ENCODE peak calls at places on chromosome 20, in four cellular contexts. N is A549, P is K562, D is WTC11. S is an unnamed sample.

GRCh38 chr20:4109587-4109986 is 94.2 kb upstream of the RNF24 start:
- DNase-seq in D (no peak), P (no peak), N (peak), S (no peak)

GRCh38 chr20:38298768-38299288 is 5.1 kb upstream of the BPI start:
- DNase-seq in D (no peak), P (no peak), N (no peak), S (peak)

GRCh38 chr20:57025261-57025660 is 241.2 kb downstream of the BMP7 start:
- DNase-seq in P (no peak), D (no peak), N (no peak), S (no peak)

GRCh38 chr20:38723069-38723981 is 961 bp upstream of the SLC32A1 start:
- DNase-seq in N (no peak), D (peak), P (no peak), S (no peak)

GRCh38 chr20:20692587-20692986 is 19.9 kb downstream of the RALGAPA2 start:
- DNase-seq in N (no peak), P (no peak), D (no peak), S (no peak)

GRCh38 chr20:44268802-44269201 is 21.7 kb downstream of the GDAP1L1 start:
- DNase-seq in D (no peak), P (no peak), N (no peak), S (no peak)

GRCh38 chr20:47319517-47320252 is 36.8 kb downstream of the ZMYND8 start:
- DNase-seq in N (no peak), P (no peak), D (peak), S (peak)

GRCh38 chr20:1669304-1669703 is 11.7 kb upstream of the SIRPG start:
- DNase-seq in P (no peak), N (peak), D (no peak), S (no peak)

GRCh38 chr20:45963059-45964011 is 8.7 kb downstream of the ZNF335 start:
- DNase-seq in P (no peak), D (no peak), N (peak), S (peak)

GRCh38 chr20:12237772-12238171 is 320.1 kb downstream of the BTBD3 start:
- DNase-seq in D (no peak), N (no peak), P (no peak), S (no peak)

GRCh38 chr20:57388953-57389694 is 2.1 kb upstream of the RBM38 start:
- DNase-seq in P (peak), D (peak), N (no peak), S (peak)

GRCh38 chr20:60808003-60808402 is 444.1 kb upstream of the CDH4 start:
- DNase-seq in P (no peak), D (no peak), N (no peak), S (no peak)

GRCh38 chr20:33812673-33813462 is 1.7 kb downstream of the CHMP4B start:
- DNase-seq in P (peak), D (no peak), N (no peak), S (no peak)

GRCh38 chr20:57033994-57034393 is 232.4 kb downstream of the BMP7 start:
- DNase-seq in N (no peak), P (no peak), D (no peak), S (no peak)

GRCh38 chr20:19976595-19977372 is 40.4 kb upstream of the NAA20 start:
- DNase-seq in N (peak), P (no peak), D (no peak), S (peak)

GRCh38 chr20:44599715-44600114 is 17.3 kb downstream of the PKIG start:
- DNase-seq in N (no peak), D (no peak), P (no peak), S (no peak)

GRCh38 chr20:1041845-1042390 is 39.8 kb upstream of the RSPO4 start:
- DNase-seq in D (no peak), P (no peak), N (no peak), S (no peak)

GRCh38 chr20:58038123-58038654 is 190.3 kb downstream of the ANKRD60 start:
- DNase-seq in D (no peak), P (no peak), N (no peak), S (no peak)

GRCh38 chr20:57008217-57008616 is 258.2 kb downstream of the BMP7 start:
- DNase-seq in P (no peak), D (no peak), N (peak), S (no peak)

GRCh38 chr20:675453-676314 is at the start of gene SCRT2:
- DNase-seq in D (peak), N (peak), P (peak), S (peak)

GRCh38 chr20:21096321-21097043 is 9.7 kb downstream of the LINC00237 start:
- DNase-seq in N (peak), D (peak), P (peak), S (peak)

GRCh38 chr20:3785240-3786125 is 1.1 kb downstream of the CENPB start:
- DNase-seq in N (no peak), D (peak), P (peak), S (no peak)

GRCh38 chr20:13333793-13334192 is 112.7 kb downstream of the ISM1 start:
- DNase-seq in D (no peak), N (peak), P (no peak), S (peak)

GRCh38 chr20:43068482-43068881 is 121.2 kb downstream of the PTPRT start:
- DNase-seq in D (no peak), N (no peak), P (no peak), S (no peak)

GRCh38 chr20:53748821-53749402 is 155.3 kb upstream of the ZNF217 start:
- DNase-seq in D (no peak), P (no peak), N (peak), S (peak)

GRCh38 chr20:53751394-53752368 is 158.0 kb upstream of the ZNF217 start:
- DNase-seq in D (no peak), N (peak), P (no peak), S (no peak)

GRCh38 chr20:53750827-53751393 is 157.3 kb upstream of the ZNF217 start:
- DNase-seq in P (peak), D (no peak), N (no peak), S (peak)

GRCh38 chr20:53749499-53749898 is 155.9 kb upstream of the ZNF217 start:
- DNase-seq in N (no peak), P (no peak), D (no peak), S (no peak)

GRCh38 chr20:53748176-53748575 is 154.5 kb upstream of the ZNF217 start:
- DNase-seq in N (no peak), P (no peak), D (no peak), S (no peak)
- TF ChIP-seq USF2 in N (no peak), P (no peak), D (no peak), S (no peak)

DNA sequence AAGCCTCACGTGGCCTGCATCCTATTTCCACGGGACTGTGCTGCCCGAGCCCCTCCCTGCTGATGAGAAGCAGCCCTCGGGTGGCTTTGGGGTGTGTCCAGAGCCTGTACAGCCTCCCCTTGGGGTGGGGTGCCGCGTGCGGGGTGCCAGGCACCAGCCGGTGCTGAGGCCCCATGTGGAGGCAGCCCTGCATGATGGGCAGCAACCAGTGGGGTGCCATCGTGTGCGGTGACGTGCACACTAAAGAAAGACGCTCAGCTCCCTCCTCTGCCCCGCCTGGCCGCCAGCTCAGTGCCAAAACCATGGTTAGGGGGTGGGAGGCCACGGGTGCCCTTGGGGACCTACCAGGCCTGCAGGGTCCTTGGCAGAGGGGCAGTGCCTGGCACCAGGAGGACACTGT is 26.2 kb downstream of the NTSR1 start:
- DNase-seq in P (no peak), D (no peak), N (no peak), S (no peak)
- TF ChIP-seq USF2 in P (no peak), D (no peak), N (no peak), S (no peak)

DNA sequence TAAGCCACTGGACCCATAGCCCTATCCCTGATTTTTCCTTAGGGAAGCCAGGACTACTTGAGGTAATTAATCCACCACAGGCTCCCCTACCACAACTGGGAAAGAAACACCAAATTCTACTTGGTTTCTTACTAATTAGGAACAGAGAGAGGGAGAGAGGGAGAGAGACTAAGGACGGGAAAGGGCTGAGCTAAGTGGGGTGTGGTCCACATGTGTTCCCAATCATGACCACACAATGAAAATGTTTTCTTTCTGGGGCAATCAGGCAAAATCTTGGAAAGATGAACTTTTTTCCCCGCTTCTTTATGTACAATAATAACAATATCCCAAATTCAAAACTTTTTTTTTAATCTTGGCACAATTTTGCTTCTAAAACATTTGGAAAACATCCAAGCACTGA is 734.5 kb downstream of the MAFB start:
- DNase-seq in D (no peak), P (no peak), N (no peak), S (no peak)
- TF ChIP-seq USF2 in D (no peak), P (no peak), N (no peak), S (no peak)

GRCh38 chr20:32338665-32339064 is 19.5 kb upstream of the ASXL1 start:
- DNase-seq in P (no peak), N (no peak), D (no peak), S (no peak)

GRCh38 chr20:32336918-32337347 is 21.2 kb upstream of the ASXL1 start:
- DNase-seq in D (no peak), P (peak), N (peak), S (peak)

GRCh38 chr20:32343438-32343837 is 14.7 kb upstream of the ASXL1 start:
- DNase-seq in P (no peak), D (no peak), N (no peak), S (peak)

GRCh38 chr20:32337937-32338661 is 20.0 kb upstream of the ASXL1 start:
- DNase-seq in P (no peak), D (no peak), N (no peak), S (no peak)

GRCh38 chr20:32339116-32339515 is 19.0 kb upstream of the ASXL1 start:
- DNase-seq in P (no peak), N (no peak), D (no peak), S (no peak)
- TF ChIP-seq USF2 in P (no peak), N (no peak), D (no peak), S (no peak)

DNA sequence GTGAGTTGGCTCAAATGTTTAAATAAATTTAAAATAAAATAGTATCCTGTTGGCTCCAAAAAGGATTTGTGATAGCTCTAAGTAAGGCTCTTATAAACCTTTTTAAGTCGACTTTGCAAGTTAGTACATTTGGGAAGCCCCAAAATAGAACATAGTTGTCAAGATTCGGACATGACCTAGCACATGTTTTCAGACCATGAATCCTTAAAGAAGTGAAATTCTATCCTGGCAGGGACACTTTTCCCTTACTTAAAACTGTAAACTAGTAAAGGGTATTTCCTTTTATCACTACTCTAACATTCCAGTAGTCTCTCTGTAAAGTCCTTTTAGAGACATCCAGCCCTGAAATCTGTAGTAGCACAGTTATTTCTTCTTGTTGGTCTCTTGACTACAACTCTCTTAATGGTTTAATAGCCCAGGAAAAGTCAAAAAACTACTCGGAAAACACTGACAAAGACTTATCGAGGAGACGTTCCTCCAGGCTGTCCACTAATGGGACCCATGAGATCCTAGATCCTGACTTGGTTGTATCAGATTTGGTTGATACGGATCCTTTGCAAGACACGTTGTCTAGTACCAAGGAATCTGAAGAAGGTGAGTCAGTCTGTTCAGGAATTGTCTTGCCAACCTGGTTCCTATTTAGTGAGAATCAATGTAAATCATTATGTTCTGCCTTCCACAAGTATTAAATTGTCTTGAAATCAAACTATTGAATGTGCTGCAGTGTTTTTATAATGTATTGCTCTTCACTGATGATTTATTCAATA is 83.6 kb downstream of the SCAND1 start:
- DNase-seq in D (no peak), P (no peak), N (no peak), S (no peak)
- TF ChIP-seq USF2 in D (no peak), P (no peak), N (no peak), S (no peak)

GRCh38 chr20:63174309-63175030 is 41.5 kb downstream of the YTHDF1 start:
- DNase-seq in P (peak), N (no peak), D (no peak), S (no peak)

GRCh38 chr20:63175031-63175895 is 40.7 kb downstream of the YTHDF1 start:
- DNase-seq in P (peak), D (no peak), N (no peak), S (no peak)

GRCh38 chr20:63177134-63177784 is 38.7 kb downstream of the YTHDF1 start:
- DNase-seq in D (peak), P (no peak), N (peak), S (no peak)

GRCh38 chr20:63176448-63177133 is 39.3 kb downstream of the YTHDF1 start:
- DNase-seq in N (peak), D (peak), P (no peak), S (no peak)

GRCh38 chr20:63176035-63176434 is 39.9 kb downstream of the YTHDF1 start:
- DNase-seq in N (no peak), P (no peak), D (peak), S (no peak)
- TF ChIP-seq USF2 in N (no peak), P (no peak), D (no peak), S (no peak)